ENCODE peak calls at places on chromosomes 13 and 19, in seven cellular contexts. O is WERI-Rb-1, Q is foreskin keratinocyte, I is heart left ventricle, L is brain microvascular endothelial cell, G is GM23248, R is A673. P is an unnamed sample.

GRCh38 chr13:107301724-107302374 is 733.9 kb upstream of the ARGLU1 start:
- DNase-seq in L (no peak), O (peak), G (peak), Q (no peak), R (peak), I (no peak), P (no peak)

GRCh38 chr13:49235856-49236431 is 11.8 kb upstream of the CDADC1 start:
- DNase-seq in O (no peak), R (no peak), I (no peak), L (no peak), Q (no peak), G (no peak), P (no peak)

GRCh38 chr13:20997301-20998061 is 63.9 kb downstream of the LATS2 start:
- DNase-seq in I (no peak), O (no peak), G (peak), Q (peak), R (peak), L (peak), P (no peak)

GRCh38 chr13:113203507-113204377 is 4.7 kb downstream of the PCID2 start:
- DNase-seq in G (no peak), L (no peak), O (no peak), Q (no peak), R (no peak), I (peak), P (no peak)

GRCh38 chr19:1932395-1932794 is 8.6 kb upstream of the CSNK1G2 start:
- DNase-seq in L (no peak), O (no peak), I (no peak), R (no peak), Q (no peak), G (no peak), P (no peak)

GRCh38 chr13:114202581-114202980 is 23.5 kb downstream of the CFAP97D2 start:
- DNase-seq in I (no peak), R (no peak), G (no peak), L (no peak), Q (no peak), O (no peak), P (no peak)

GRCh38 chr13:76882431-76882830 is 3.8 kb downstream of the KCTD12 start:
- DNase-seq in I (no peak), L (peak), R (no peak), O (no peak), Q (no peak), G (peak), P (no peak)

GRCh38 chr13:104937881-104938280 is 1597.6 kb downstream of the EFNB2 start:
- DNase-seq in L (peak), O (no peak), G (no peak), R (no peak), I (no peak), Q (no peak), P (no peak)

GRCh38 chr13:26968431-26969335 is 202.9 kb downstream of the USP12 start:
- DNase-seq in I (no peak), L (peak), G (peak), O (peak), Q (no peak), R (no peak), P (peak)

DNA sequence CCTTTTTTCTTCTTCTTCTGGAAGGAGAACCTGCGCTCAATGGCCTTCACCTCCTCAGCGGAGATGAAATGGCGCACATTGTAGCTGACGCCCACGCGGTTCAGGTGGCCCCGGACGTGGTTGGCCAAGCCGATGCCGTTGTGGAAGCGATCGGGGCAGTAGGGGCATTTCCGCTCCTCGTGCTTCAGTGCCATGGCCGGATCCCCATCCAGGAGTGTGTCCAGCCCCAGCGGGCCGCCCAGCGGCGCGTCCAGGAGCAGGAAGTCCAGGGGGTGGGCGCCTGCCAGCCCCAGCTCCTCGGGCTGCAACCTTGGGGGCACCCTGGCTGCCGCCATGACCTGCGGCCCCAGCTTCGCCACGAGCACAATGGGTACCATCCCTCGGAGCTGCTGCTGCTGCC is 11.2 kb downstream of the WIZ start:
- DNase-seq in Q (no peak), G (no peak), L (no peak), R (no peak), O (no peak), I (no peak), P (no peak)
- H3K27ac ChIP-seq in Q (no peak), G (no peak), L (no peak), R (no peak), O (no peak), I (no peak), P (no peak)

DNA sequence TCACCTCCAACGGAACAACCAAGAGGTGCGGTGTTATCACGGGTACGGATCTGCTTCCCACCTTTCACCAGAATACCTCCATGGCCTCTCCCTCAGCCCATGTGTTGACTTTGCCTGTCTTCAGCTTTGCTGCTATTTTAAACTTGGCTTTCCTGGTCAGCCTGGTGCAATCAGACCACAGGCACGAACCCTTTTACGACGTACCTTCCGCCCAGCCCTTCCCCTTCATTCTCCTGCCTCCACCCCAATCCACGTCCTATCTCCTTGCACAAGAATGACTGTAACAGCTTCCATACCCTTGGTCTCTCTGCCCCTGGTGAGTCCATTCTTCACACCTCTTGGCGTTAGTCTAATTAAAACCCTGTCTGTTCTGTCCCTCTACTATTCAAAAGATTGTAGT is 431.7 kb downstream of the EFNB2 start:
- DNase-seq in G (peak), R (no peak), L (peak), Q (no peak), I (no peak), O (no peak), P (peak)
- H3K27ac ChIP-seq in G (peak), R (no peak), L (peak), Q (peak), I (no peak), O (no peak), P (peak)

DNA sequence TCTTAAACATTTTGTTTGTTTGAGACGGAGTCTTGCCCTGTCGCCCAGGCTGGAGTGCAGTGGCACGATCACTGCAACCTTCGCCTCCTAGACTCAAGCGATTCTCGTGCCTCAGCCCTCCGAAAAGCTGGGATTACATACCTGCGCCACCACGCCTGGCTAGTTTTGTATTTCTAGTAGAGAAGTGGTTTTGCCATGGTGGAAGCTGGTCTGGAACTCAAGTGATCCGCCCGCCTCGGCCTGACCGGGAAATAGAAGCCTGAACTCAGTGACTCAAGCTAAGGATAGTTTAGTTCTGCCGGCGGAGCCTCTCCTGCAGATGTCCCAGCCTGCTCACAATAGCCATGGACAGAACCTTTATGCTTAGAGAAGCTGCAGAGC is 53.0 kb upstream of the ZNF254 start:
- DNase-seq in Q (peak), G (peak), O (peak), R (peak), I (peak), L (peak), P (peak)
- H3K27ac ChIP-seq in Q (peak), G (peak), O (peak), R (peak), I (peak), L (peak), P (peak)

DNA sequence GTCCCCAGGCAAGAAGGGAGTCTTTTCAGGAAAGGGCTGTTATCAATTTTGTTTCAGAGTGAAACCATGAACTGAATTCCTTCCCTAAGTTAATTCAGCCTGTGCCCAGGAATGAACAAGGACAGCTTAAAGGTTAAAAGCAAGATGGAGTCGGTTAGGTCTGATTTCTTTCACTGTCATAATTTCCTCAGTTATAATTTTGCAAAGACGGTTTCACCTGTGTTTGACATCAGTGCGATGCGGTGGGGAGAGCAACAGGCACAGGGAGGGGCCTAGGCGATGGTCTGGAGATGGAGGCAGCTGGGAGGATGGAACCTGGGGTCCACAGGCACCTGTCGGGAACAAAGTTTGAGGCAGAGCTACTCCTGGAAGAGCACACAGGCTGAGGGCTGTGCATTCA is 5.9 kb upstream of the ZNF552 start:
- DNase-seq in Q (no peak), O (no peak), G (no peak), L (no peak), R (no peak), I (no peak), P (no peak)
- H3K27ac ChIP-seq in Q (no peak), O (no peak), G (peak), L (no peak), R (no peak), I (no peak), P (peak)

DNA sequence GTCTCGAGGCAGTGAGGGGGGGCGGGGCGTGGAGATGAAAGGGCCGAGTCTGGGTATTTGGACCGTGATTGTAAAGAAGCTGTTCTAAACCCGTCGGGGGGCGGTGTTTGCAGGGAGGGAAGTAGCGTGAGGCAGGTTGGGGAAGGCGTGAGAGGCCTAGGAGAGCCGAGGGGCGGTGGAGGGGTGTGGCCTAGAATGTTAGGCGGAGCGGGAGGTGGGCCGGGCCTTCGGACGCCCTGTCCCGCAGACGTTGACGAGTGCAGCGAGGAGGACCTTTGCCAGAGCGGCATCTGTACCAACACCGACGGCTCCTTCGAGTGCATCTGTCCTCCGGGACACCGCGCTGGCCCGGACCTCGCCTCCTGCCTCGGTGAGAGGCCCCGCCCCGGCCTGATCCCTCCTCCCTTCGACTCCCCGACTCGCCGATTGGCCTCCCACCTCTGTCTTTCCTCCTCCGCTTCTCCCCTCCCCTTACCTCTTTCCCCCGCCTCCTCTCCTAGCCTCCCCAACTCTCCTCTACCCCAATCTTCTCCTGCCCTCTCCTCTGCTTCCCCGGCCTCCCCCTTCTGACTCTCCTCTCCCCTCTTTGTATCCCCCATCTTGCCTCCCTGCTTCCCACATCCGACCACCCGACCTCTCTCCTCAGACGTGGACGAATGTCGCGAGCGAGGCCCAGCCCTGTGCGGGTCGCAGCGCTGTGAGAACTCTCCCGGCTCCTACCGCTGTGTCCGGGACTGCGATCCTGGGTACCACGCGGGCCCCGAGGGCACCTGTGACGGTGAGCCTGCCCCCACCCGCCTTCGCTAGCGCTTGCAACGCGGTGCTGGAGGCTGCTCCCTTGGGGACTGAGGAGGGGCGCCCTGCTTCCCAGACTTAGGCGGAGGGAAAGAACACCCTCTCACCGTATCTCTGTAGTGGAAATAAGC is 12.8 kb downstream of the LTBP4 start:
- DNase-seq in L (peak), O (no peak), I (peak), G (peak), Q (peak), R (peak), P (peak)
- H3K27ac ChIP-seq in L (peak), O (no peak), I (peak), G (peak), Q (peak), R (peak), P (peak)

GRCh38 chr13:111302045-111302722 is 18.3 kb upstream of the TEX29 start:
- DNase-seq in L (no peak), Q (no peak), O (no peak), G (no peak), R (no peak), I (no peak), P (no peak)

GRCh38 chr13:111295896-111296295 is 24.5 kb upstream of the TEX29 start:
- DNase-seq in Q (no peak), O (no peak), L (no peak), I (no peak), R (no peak), G (no peak), P (no peak)

GRCh38 chr13:111296417-111296816 is 24.0 kb upstream of the TEX29 start:
- DNase-seq in I (no peak), G (no peak), Q (no peak), L (no peak), O (no peak), R (no peak), P (no peak)

GRCh38 chr13:111303559-111303958 is 16.9 kb upstream of the TEX29 start:
- DNase-seq in G (no peak), Q (no peak), R (no peak), O (no peak), I (no peak), L (no peak), P (no peak)

GRCh38 chr13:111298214-111298975 is 22.0 kb upstream of the TEX29 start:
- DNase-seq in R (no peak), G (no peak), L (no peak), Q (no peak), I (no peak), O (no peak), P (no peak)
- H3K27ac ChIP-seq in R (no peak), G (no peak), L (no peak), Q (no peak), I (no peak), O (no peak), P (no peak)

DNA sequence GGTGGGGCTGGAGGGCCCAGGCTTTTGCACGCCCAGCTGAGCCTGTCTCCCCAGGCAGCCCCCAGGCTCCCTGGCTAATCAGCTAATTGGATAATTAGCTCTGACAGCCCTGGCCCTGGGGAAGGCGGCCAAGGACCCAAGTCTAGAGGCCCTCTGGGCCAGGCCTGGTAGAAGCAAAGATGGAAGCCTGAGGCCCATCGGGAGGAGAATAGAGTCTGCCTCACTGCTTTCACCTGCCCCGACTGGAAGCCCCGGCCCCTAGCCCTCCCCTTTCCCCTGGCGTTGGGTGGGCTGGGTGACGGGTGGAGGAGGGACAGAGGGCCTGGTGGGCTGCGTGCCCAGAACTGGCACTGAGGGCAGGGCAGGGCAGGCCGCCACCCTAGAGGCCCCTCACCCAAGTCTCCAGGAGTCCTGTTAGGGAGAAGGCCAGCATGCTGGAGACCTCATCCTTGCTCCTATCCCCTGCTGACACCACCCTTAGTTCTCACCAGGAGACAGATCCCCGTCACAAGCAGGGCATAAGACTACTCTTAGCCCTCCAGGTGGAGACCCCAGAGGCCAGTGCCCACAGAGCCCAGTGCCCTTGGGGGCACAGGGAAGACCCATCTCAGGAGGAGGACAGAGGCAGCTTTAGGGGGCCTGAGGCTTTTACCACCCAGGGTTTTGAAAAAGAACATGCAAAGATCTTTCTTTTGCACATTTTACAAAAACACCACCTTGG is 12.0 kb downstream of the LYL1 start:
- DNase-seq in O (peak), Q (no peak), I (no peak), G (no peak), L (no peak), R (no peak), P (no peak)
- H3K27ac ChIP-seq in O (peak), Q (no peak), I (peak), G (peak), L (peak), R (peak), P (no peak)

DNA sequence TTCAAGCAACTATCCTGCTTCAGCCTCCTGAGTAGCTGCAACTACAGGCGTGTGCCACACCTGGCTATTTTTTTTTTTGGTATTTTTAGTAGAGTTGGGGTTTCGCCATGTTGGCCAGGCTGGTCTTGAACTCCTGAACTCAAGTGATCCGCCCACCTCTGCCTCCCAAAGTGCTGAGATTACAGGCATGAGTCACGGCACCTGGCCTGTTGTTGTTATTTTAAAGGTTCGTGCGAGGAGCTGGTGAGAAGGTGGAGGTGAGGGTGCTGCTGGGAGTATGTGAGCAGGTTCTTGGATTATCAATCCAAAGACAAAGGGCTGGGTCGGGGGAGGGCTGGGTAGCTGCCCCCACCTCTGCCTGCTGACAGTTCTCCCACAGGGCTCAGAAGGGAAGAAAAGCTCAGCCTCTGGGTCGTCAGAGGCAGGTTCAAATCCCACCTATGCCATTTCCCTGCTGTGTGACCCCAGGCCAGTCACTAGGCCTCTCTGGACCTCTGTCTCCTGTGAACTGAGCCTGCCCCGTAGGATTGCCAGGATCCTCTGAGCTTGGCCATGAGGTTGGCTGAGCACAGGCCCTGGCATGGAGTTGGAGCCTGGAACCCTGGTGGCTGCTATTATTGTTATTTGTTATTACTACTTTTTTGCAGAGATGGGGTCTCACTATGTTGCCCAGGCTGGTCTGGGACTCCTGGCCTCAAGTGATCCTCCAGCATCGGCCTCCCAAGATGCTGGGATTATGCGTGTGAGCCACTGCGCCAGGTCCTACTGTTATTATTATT is 1.5 kb downstream of the CKM start:
- DNase-seq in G (no peak), O (no peak), L (no peak), I (no peak), R (no peak), Q (no peak), P (no peak)
- H3K27ac ChIP-seq in G (no peak), O (peak), L (no peak), I (peak), R (no peak), Q (no peak), P (no peak)